ENCODE peak calls at places on chromosome 6, in nine cellular contexts. H is right atrium auricular region; P is OCI-LY7; O is BE2C; S is body of pancreas; L is CD8-positive, alpha-beta T cell; T is endothelial cell of umbilical vein; C is heart left ventricle; B is transverse colon. N is an unnamed sample.

GRCh38 chr6:169723991-169724553 is at the start of gene PHF10:
- DNase-seq in H (no peak), P (peak), O (peak), S (no peak), L (peak), T (no peak), C (peak), B (peak), N (peak)

GRCh38 chr6:43978473-43979360 is 148.5 kb downstream of the MRPL14 start:
- DNase-seq in H (no peak), P (no peak), O (no peak), S (peak), L (no peak), T (no peak), C (no peak), B (no peak), N (no peak)

GRCh38 chr6:149864578-149865535 is 698 bp upstream of the LRP11 start:
- DNase-seq in H (peak), P (peak), O (peak), S (peak), L (peak), T (peak), C (no peak), B (no peak), N (peak)

GRCh38 chr6:19805146-19805515 is 32.0 kb upstream of the ID4 start:
- DNase-seq in H (no peak), P (no peak), O (no peak), S (no peak), L (no peak), T (no peak), C (no peak), B (no peak), N (no peak)

GRCh38 chr6:12009904-12010634 is 2.0 kb upstream of the HIVEP1 start:
- DNase-seq in H (no peak), P (no peak), O (no peak), S (no peak), L (no peak), T (peak), C (no peak), B (no peak), N (peak)

GRCh38 chr6:170031096-170031471 is 259.8 kb downstream of the DLL1 start:
- DNase-seq in H (no peak), P (no peak), O (peak), S (peak), L (no peak), T (no peak), C (no peak), B (peak), N (peak)

GRCh38 chr6:28137458-28138020 is 4.1 kb upstream of the ZKSCAN8 start:
- DNase-seq in H (no peak), P (peak), O (no peak), S (no peak), L (no peak), T (no peak), C (no peak), B (no peak), N (no peak)

GRCh38 chr6:153167026-153167891 is 36.2 kb upstream of the RGS17 start:
- DNase-seq in H (no peak), P (no peak), O (no peak), S (no peak), L (no peak), T (peak), C (no peak), B (no peak), N (peak)

GRCh38 chr6:513058-513457 is 121.5 kb downstream of the IRF4 start:
- DNase-seq in H (no peak), P (no peak), O (no peak), S (no peak), L (no peak), T (no peak), C (no peak), B (no peak), N (no peak)

DNA sequence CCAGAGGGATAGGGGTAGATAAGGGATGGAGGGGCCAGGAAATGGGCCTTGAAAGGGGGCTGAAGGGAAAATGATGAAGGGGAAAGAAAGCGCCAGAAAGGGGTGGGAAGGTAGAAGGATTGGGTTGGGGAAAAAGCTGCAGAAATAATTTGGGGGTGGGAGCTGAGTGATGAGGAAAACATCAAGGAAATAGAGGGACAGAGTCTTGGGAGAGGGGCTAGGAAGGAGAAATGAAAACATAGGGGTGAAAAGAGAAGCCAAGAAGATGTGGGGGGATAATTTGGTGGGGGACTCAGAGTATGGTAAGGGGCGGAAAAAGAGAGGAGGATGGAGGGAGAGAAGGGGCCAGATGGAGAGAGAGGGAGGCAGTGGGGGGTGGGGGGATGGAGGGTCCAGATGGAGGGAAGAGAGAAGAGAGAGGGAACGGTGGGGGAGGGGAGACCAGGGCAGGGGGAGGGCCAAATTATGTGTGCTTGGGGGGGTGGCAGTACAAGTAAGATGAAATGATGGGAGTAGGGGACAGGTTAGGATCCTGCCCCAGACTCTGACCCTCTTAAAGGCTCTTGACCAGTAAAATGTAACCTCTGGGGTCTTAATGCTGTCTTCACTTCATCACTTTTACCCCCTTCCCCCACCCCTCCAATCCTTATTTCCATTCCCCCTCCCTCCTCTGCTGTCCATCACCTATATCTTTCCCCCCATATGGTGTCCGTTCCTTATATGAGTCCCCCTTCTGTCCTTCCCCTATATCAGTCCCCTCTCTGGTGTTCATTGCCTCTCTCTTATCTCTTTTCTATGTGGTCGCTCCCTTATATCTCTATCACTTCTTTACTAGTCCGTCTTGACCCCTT is 853 bp downstream of the SYNGAP1 start:
- DNase-seq in H (no peak), P (peak), O (no peak), S (no peak), L (no peak), T (no peak), C (peak), B (no peak), N (no peak)
- H3K4me3 ChIP-seq in H (peak), P (peak), O (peak), S (no peak), L (no peak), T (no peak), C (peak), B (no peak), N (peak)

DNA sequence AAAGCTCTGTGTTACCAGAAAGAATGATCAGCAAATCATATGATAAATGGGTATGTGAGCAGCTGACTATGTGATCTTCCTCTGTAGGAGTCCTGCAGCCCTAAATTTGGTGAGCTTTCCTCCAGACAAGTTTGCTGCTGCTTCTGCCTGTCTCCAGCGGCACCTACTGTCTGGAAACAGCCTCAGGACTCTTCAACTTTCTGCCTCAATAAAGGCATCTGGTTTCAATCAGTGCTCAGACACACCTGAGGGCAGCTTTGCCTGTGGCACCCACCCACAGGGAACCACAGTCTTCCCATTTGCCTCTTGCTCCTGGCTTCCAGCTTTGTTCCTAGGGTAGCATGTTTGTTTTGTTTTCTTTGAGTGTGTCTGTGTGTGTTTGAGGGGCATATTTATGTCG is 727.9 kb upstream of the MAN1A1 start:
- DNase-seq in H (no peak), P (peak), O (peak), S (no peak), L (no peak), T (no peak), C (no peak), B (no peak), N (no peak)
- TF ChIP-seq CTCF in H (no peak), P (peak), O (peak), S (no peak), L (no peak), T (no peak), C (no peak), B (no peak), N (peak)

GRCh38 chr6:26743941-26744699 is 84.6 kb upstream of the ZNF322 start:
- DNase-seq in H (no peak), P (no peak), O (no peak), S (no peak), L (no peak), T (no peak), C (no peak), B (no peak), N (peak)

GRCh38 chr6:26739811-26740210 is 80.3 kb upstream of the ZNF322 start:
- DNase-seq in H (no peak), P (no peak), O (no peak), S (no peak), L (no peak), T (no peak), C (no peak), B (no peak), N (no peak)

DNA sequence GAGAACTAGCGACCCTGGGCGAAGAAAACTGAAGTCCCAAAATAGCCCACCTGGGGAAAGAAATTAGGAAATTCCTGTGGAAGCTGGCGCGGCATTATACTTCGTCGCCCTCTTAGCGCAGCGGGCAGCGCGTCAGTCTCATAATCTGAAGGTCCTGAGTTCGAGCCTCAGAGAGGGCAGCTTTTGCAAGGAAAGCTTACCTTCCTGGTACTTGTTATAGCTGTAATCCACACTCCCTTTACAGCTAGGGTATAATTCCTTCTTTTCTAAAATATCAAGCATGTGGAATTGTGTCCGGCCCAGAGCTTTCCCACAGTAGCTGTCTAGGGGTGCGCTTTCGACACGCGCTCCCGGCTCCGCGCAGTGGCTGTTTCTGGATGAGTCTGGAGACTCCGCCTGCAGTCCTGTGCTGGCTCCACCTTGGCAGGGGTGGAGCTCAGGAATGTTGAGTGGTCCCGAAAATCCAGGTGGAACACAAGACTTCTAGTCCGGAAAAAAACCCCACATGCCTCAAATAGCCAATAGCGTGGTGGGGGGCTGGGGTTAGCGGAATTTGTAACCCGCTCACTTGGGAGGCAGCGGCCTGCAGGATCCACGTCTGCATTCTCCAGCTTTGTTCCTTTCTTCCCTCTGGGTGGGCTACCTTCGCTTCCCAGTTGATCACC is 83.7 kb upstream of the ZNF322 start:
- DNase-seq in H (no peak), P (no peak), O (peak), S (no peak), L (no peak), T (peak), C (no peak), B (no peak), N (peak)
- H3K4me3 ChIP-seq in H (no peak), P (no peak), O (peak), S (no peak), L (no peak), T (no peak), C (no peak), B (no peak), N (peak)

DNA sequence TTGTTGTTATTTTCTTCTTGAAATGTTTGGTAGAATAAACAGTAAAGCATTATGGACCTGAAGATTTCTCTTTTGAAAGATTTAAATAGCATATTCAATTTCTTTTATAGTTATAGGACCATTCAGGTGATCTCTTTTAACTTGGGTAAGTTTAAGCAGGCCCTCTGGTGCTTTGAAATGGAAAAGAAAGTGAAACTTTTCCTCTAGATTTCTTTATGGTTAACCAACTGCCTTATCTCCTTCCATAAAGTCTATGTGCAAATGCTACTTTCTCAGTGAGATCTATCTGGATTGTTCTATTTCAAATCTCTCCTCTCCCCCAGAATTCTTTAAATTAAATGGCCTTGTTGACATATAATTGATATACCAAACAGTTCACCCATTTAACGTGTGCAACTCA is 54.0 kb downstream of the PHACTR2 start:
- DNase-seq in H (no peak), P (no peak), O (no peak), S (no peak), L (no peak), T (no peak), C (no peak), B (no peak), N (no peak)
- TF ChIP-seq CTCF in H (no peak), P (no peak), O (no peak), S (no peak), L (no peak), T (no peak), C (no peak), B (no peak), N (no peak)

N was measured in fibroblast of villous mesenchyme.